ENCODE peak calls at places on chromosomes 3 and 15, in seven cellular contexts. T is AG10803; V is NCI-H1694 treated with DMSO at 0.1 percent for 48 hours; X is EL; J is effector memory CD8-positive, alpha-beta T cell; Q is A549; Y is brain microvascular endothelial cell. H is an unnamed sample.
A peak's percentile ranks its signal among the peaks of the same experiment; 100 is the strongest.

GRCh38 chr15:75179773-75180140 is 21.9 kb upstream of the C15orf39 start:
- DNase-seq in T (no peak), V (no peak), X (no peak), J (no peak), Q (no peak), Y (no peak), H (no peak)

GRCh38 chr15:67827561-67828378 is 2.5 kb downstream of the SKOR1 start:
- DNase-seq in T (no peak), V (no peak), X (no peak), J (peak; percentile 5), Q (no peak), Y (no peak), H (peak; percentile 28)

GRCh38 chr15:40891810-40892448 is 2.3 kb upstream of the VPS18 start:
- DNase-seq in T (no peak), V (peak; percentile 15), X (peak; percentile 53), J (peak; percentile 35), Q (no peak), Y (peak; percentile 40), H (peak; percentile 34)

GRCh38 chr15:28983432-28984311 is 97.9 kb downstream of the APBA2 start:
- DNase-seq in T (no peak), V (no peak), X (no peak), J (no peak), Q (no peak), Y (no peak), H (no peak)

GRCh38 chr15:64895285-64896065 is 16.2 kb upstream of the ANKDD1A start:
- DNase-seq in T (peak; percentile 51), V (no peak), X (peak; percentile 63), J (peak; percentile 37), Q (no peak), Y (peak; percentile 28), H (peak; percentile 54)

GRCh38 chr15:95350908-95351307 is 979.6 kb upstream of the NR2F2 start:
- DNase-seq in T (no peak), V (no peak), X (no peak), J (no peak), Q (no peak), Y (no peak), H (no peak)

GRCh38 chr3:6989608-6990291 is 128.8 kb downstream of the GRM7 start:
- DNase-seq in T (no peak), V (no peak), X (no peak), J (no peak), Q (no peak), Y (no peak), H (no peak)

GRCh38 chr3:15064299-15064834 is 748 bp downstream of the MRPS25 start:
- DNase-seq in T (peak; percentile 39), V (no peak), X (peak; percentile 41), J (no peak), Q (no peak), Y (no peak), H (no peak)

GRCh38 chr3:139561959-139562676 is 22.6 kb upstream of the RBP1 start:
- DNase-seq in T (peak; percentile 16), V (peak; percentile 44), X (no peak), J (no peak), Q (peak; percentile 25), Y (peak; percentile 32), H (no peak)

GRCh38 chr3:66567066-66567465 is 66.2 kb upstream of the LRIG1 start:
- DNase-seq in T (no peak), V (no peak), X (peak; percentile 39), J (no peak), Q (no peak), Y (peak; percentile 86), H (no peak)

GRCh38 chr3:39327746-39328349 is 1.7 kb upstream of the CCR8 start:
- DNase-seq in T (no peak), V (no peak), X (no peak), J (no peak), Q (no peak), Y (no peak), H (peak; percentile 33)

GRCh38 chr3:32148356-32148755 is 41.9 kb downstream of the GPD1L start:
- DNase-seq in T (no peak), V (no peak), X (peak; percentile 7), J (no peak), Q (no peak), Y (no peak), H (no peak)

GRCh38 chr3:128573160-128573559 is 77.5 kb downstream of the RPN1 start:
- DNase-seq in T (no peak), V (no peak), X (no peak), J (no peak), Q (no peak), Y (no peak), H (no peak)

GRCh38 chr3:112761062-112761638 is 85.5 kb downstream of the CD200R1L start:
- DNase-seq in T (no peak), V (no peak), X (peak; percentile 50), J (no peak), Q (no peak), Y (peak; percentile 47), H (no peak)

GRCh38 chr3:49901351-49902339 is 2.0 kb downstream of the MST1R start:
- DNase-seq in T (peak; percentile 54), V (no peak), X (no peak), J (no peak), Q (no peak), Y (no peak), H (no peak)

GRCh38 chr3:193826126-193826795 is 233.3 kb downstream of the OPA1 start:
- DNase-seq in T (peak; percentile 61), V (no peak), X (peak; percentile 39), J (no peak), Q (no peak), Y (peak; percentile 31), H (no peak)

GRCh38 chr3:46664188-46664970 is 29.1 kb downstream of the ALS2CL start:
- DNase-seq in T (no peak), V (no peak), X (no peak), J (no peak), Q (no peak), Y (no peak), H (no peak)

GRCh38 chr3:35648347-35648746 is 9.0 kb downstream of the ARPP21 start:
- DNase-seq in T (no peak), V (no peak), X (no peak), J (no peak), Q (no peak), Y (peak; percentile 43), H (no peak)

GRCh38 chr15:77087213-77087612 is 16.3 kb upstream of the TSPAN3 start:
- DNase-seq in T (no peak), V (no peak), X (no peak), J (no peak), Q (no peak), Y (no peak), H (no peak)

GRCh38 chr3:49644684-49645083 is 29.5 kb upstream of the APEH start:
- DNase-seq in T (no peak), V (no peak), X (no peak), J (no peak), Q (no peak), Y (no peak), H (no peak)

GRCh38 chr3:61687206-61687605 is 125.8 kb downstream of the PTPRG start:
- DNase-seq in T (no peak), V (no peak), X (no peak), J (no peak), Q (no peak), Y (no peak), H (no peak)

GRCh38 chr3:43035801-43036340 is 56.8 kb downstream of the GASK1A start:
- DNase-seq in T (no peak), V (no peak), X (no peak), J (no peak), Q (no peak), Y (no peak), H (no peak)

GRCh38 chr15:90609254-90610185 is 79.8 kb downstream of the CRTC3 start:
- DNase-seq in T (no peak), V (no peak), X (no peak), J (no peak), Q (no peak), Y (no peak), H (no peak)

GRCh38 chr15:33284336-33284735 is 26.4 kb upstream of the RYR3 start:
- DNase-seq in T (no peak), V (no peak), X (no peak), J (no peak), Q (no peak), Y (no peak), H (no peak)

GRCh38 chr3:106824856-106825255 is 552.4 kb upstream of the CCDC54 start:
- DNase-seq in T (peak; percentile 58), V (no peak), X (peak; percentile 60), J (no peak), Q (no peak), Y (peak; percentile 63), H (no peak)

GRCh38 chr15:67863442-67863987 is 23.7 kb upstream of the RNU6-1 start:
- DNase-seq in T (peak; percentile 68), V (peak; percentile 42), X (peak; percentile 85), J (peak; percentile 65), Q (peak; percentile 87), Y (peak; percentile 59), H (peak; percentile 63)

H was measured in CD4-positive, alpha-beta memory T cell.